ENCODE peak calls at places on chromosomes 6 and 20, in five cellular contexts. R is mucosa of gallbladder, Q is GM13976, J is NCI-H2171, W is iris pigment epithelial cell. C is an unnamed sample.

GRCh38 chr6:148422085-148422484 is 79.4 kb downstream of the SASH1 start:
- DNase-seq in Q (no peak), R (no peak), J (peak; percentile 78), W (no peak), C (no peak)

GRCh38 chr6:166998256-166999144 is 697 bp upstream of the CEP43 start:
- DNase-seq in Q (peak; percentile 44), R (no peak), J (no peak), W (peak; percentile 34), C (no peak)

GRCh38 chr6:165848099-165848461 is 185.0 kb upstream of the PDE10A start:
- DNase-seq in W (no peak), R (no peak), Q (no peak), J (no peak), C (no peak)

GRCh38 chr6:13355043-13355945 is 27.0 kb upstream of the TBC1D7 start:
- DNase-seq in R (no peak), J (no peak), Q (no peak), W (peak; percentile 98), C (peak; percentile 57)

GRCh38 chr6:121920616-121921015 is 478.8 kb upstream of the HSF2 start:
- DNase-seq in R (no peak), Q (no peak), W (no peak), J (no peak), C (no peak)

GRCh38 chr6:148830614-148831013 is 83.8 kb downstream of the UST start:
- DNase-seq in Q (no peak), W (no peak), J (no peak), R (no peak), C (no peak)

GRCh38 chr6:72132851-72133250 is 246.5 kb downstream of the RIMS1 start:
- DNase-seq in J (no peak), W (no peak), Q (no peak), R (no peak), C (no peak)

GRCh38 chr6:160036790-160037206 is 67.9 kb downstream of the IGF2R start:
- DNase-seq in W (peak; percentile 74), Q (no peak), R (no peak), J (no peak), C (no peak)

GRCh38 chr20:43583982-43584432 is 6.7 kb upstream of the IFT52 start:
- DNase-seq in R (peak; percentile 69), Q (no peak), J (no peak), W (peak; percentile 99), C (no peak)

GRCh38 chr6:136969930-136970329 is 47.8 kb downstream of the SLC35D3 start:
- DNase-seq in Q (no peak), R (no peak), W (no peak), J (no peak), C (no peak)

GRCh38 chr20:40682104-40683045 is 6.7 kb downstream of the MAFB start:
- DNase-seq in R (no peak), J (no peak), Q (no peak), W (peak; percentile 28), C (no peak)

GRCh38 chr6:142008016-142008735 is 124.5 kb upstream of the GJE1 start:
- DNase-seq in Q (no peak), W (no peak), R (no peak), J (no peak), C (no peak)

GRCh38 chr6:137271245-137272183 is 52.3 kb upstream of the IFNGR1 start:
- DNase-seq in Q (peak; percentile 25), W (peak; percentile 68), J (peak; percentile 1), R (no peak), C (no peak)

GRCh38 chr6:157789861-157790260 is 33.2 kb upstream of the SNX9 start:
- DNase-seq in R (no peak), Q (no peak), J (peak; percentile 50), W (no peak), C (no peak)

GRCh38 chr20:12047838-12048432 is 130.2 kb downstream of the BTBD3 start:
- DNase-seq in Q (no peak), R (no peak), J (no peak), W (peak; percentile 85), C (no peak)

GRCh38 chr6:133502451-133503259 is 261.5 kb downstream of the EYA4 start:
- DNase-seq in R (no peak), Q (no peak), J (no peak), W (peak; percentile 90), C (no peak)

GRCh38 chr6:148445620-148446019 is 103.0 kb downstream of the SASH1 start:
- DNase-seq in R (no peak), Q (no peak), W (peak; percentile 78), J (no peak), C (no peak)

GRCh38 chr6:44076366-44077200 is 50.7 kb downstream of the MRPL14 start:
- DNase-seq in W (no peak), Q (peak; percentile 77), J (no peak), R (peak; percentile 63), C (no peak)

GRCh38 chr6:21885532-21886089 is 292.1 kb downstream of the SOX4 start:
- DNase-seq in W (peak; percentile 90), J (peak; percentile 39), Q (no peak), R (peak; percentile 92), C (no peak)

GRCh38 chr6:131290955-131291354 is 155.7 kb downstream of the AKAP7 start:
- DNase-seq in W (no peak), J (no peak), R (no peak), Q (no peak), C (no peak)

GRCh38 chr20:47543006-47543431 is 41.3 kb downstream of the NCOA3 start:
- DNase-seq in Q (peak; percentile 37), J (no peak), R (no peak), W (peak; percentile 31), C (no peak)

GRCh38 chr20:33092361-33092760 is 12.9 kb downstream of the BPIFB4 start:
- DNase-seq in Q (no peak), J (no peak), W (no peak), R (no peak), C (no peak)

GRCh38 chr6:15270402-15270801 is 24.5 kb downstream of the JARID2 start:
- DNase-seq in W (no peak), R (no peak), J (no peak), Q (no peak), C (no peak)

GRCh38 chr20:15860850-15861249 is 712.4 kb downstream of the KIF16B start:
- DNase-seq in Q (no peak), J (no peak), R (no peak), W (no peak), C (no peak)

GRCh38 chr6:106746660-106747059 is 117.3 kb downstream of the QRSL1 start:
- DNase-seq in R (no peak), Q (no peak), W (peak; percentile 66), J (no peak), C (no peak)